ENCODE peak calls at places on chromosomes 7 and 10, in eight cellular contexts. K is stimulated activated CD4-positive, alpha-beta T cell treated with anti-CD3 and anti-CD28 coated beads, Interleukin-2, amount 100 ng/mL, for 48 hours; U is brain pericyte; P is uterus; Y is T-cell; H is choroid plexus epithelial cell; X is glomerular endothelial cell; V is PC-9. N is an unnamed sample.

GRCh38 chr7:103065666-103066065 is 8.9 kb downstream of the FBXL13 start:
- DNase-seq in K (peak; percentile 21), U (no peak), P (no peak), Y (peak; percentile 25), H (peak; percentile 42), X (no peak), V (no peak), N (peak; percentile 28)

GRCh38 chr7:151206914-151207313 is 3.4 kb downstream of the H2BK1 start:
- DNase-seq in K (no peak), U (no peak), P (no peak), Y (peak; percentile 14), H (no peak), X (no peak), V (no peak), N (no peak)

GRCh38 chr7:23970193-23970592 is 260.2 kb downstream of the STK31 start:
- DNase-seq in K (no peak), U (no peak), P (no peak), Y (no peak), H (no peak), X (no peak), V (no peak), N (no peak)

GRCh38 chr7:159064816-159065130 is 79.9 kb downstream of the VIPR2 start:
- DNase-seq in K (no peak), U (no peak), P (no peak), Y (no peak), H (no peak), X (no peak), V (no peak), N (no peak)

GRCh38 chr10:72088879-72089585 is 681 bp upstream of the SPOCK2 start:
- DNase-seq in K (peak; percentile 50), U (no peak), P (no peak), Y (peak; percentile 58), H (peak; percentile 41), X (no peak), V (peak; percentile 1), N (no peak)

GRCh38 chr10:3757638-3758490 is 27.1 kb downstream of the KLF6 start:
- DNase-seq in K (no peak), U (no peak), P (no peak), Y (no peak), H (peak; percentile 64), X (no peak), V (peak; percentile 91), N (no peak)

GRCh38 chr7:140126435-140127034 is 50.2 kb downstream of the KDM7A start:
- DNase-seq in K (no peak), U (no peak), P (no peak), Y (no peak), H (no peak), X (no peak), V (no peak), N (no peak)

GRCh38 chr7:29123611-29124190 is 22.6 kb downstream of the CPVL start:
- DNase-seq in K (no peak), U (no peak), P (no peak), Y (no peak), H (no peak), X (no peak), V (peak; percentile 50), N (no peak)

GRCh38 chr7:91916068-91916440 is 24.6 kb upstream of the AKAP9 start:
- DNase-seq in K (no peak), U (no peak), P (no peak), Y (no peak), H (no peak), X (no peak), V (no peak), N (no peak)

GRCh38 chr10:75234683-75235374 is 928 bp downstream of the COMTD1 start:
- DNase-seq in K (no peak), U (no peak), P (peak; percentile 39), Y (no peak), H (no peak), X (no peak), V (no peak), N (no peak)

N was measured in SJSA1.